ENCODE peak calls at places on chromosomes 6 and 20, in nine cellular contexts. Q is stimulated activated CD4-positive, alpha-beta T cell treated with anti-CD3 and anti-CD28 coated beads, TNF-alpha, amount 100 ng/mL, for 4 hours; S is erythroblast; H is A673; U is colonic mucosa; T is aorta; M is stimulated activated CD8-positive, alpha-beta memory T cell treated with anti-CD3 and anti-CD28 coated beads, Interleukin-7, amount 100 ng/mL, for 4 hours; R is effector CD8-positive, alpha-beta T cell; D is NCI-H510A. I is an unnamed sample.

GRCh38 chr6:16019462-16019861 is 109.4 kb upstream of the MYLIP start:
- DNase-seq in Q (no peak), S (no peak), H (no peak), U (no peak), T (no peak), M (no peak), R (no peak), D (no peak), I (no peak)

GRCh38 chr6:125858427-125859320 is 67.9 kb downstream of the NCOA7 start:
- DNase-seq in Q (no peak), S (peak), H (peak), U (peak), T (no peak), M (no peak), R (no peak), D (no peak), I (no peak)

GRCh38 chr20:35466856-35467255 is 11.5 kb downstream of the CEP250 start:
- DNase-seq in Q (no peak), S (no peak), H (no peak), U (no peak), T (no peak), M (no peak), R (no peak), D (no peak), I (no peak)

GRCh38 chr6:137728386-137729349 is 138.4 kb upstream of the TNFAIP3 start:
- DNase-seq in Q (no peak), S (no peak), H (no peak), U (no peak), T (no peak), M (no peak), R (no peak), D (no peak), I (no peak)

GRCh38 chr6:112906737-112907136 is 559.6 kb downstream of the RFPL4B start:
- DNase-seq in Q (no peak), S (no peak), H (no peak), U (no peak), T (no peak), M (no peak), R (no peak), D (no peak), I (no peak)

GRCh38 chr6:26216015-26216885 is 129.0 kb downstream of the HFE start:
- DNase-seq in Q (no peak), S (peak), H (peak), U (peak), T (peak), M (peak), R (peak), D (peak), I (no peak)

GRCh38 chr6:3592371-3592941 is 135.6 kb upstream of the SLC22A23 start:
- DNase-seq in Q (no peak), S (no peak), H (peak), U (no peak), T (no peak), M (no peak), R (no peak), D (no peak), I (no peak)

GRCh38 chr6:79463721-79464120 is 73.5 kb downstream of the LCA5 start:
- DNase-seq in Q (no peak), S (no peak), H (no peak), U (peak), T (no peak), M (no peak), R (no peak), D (no peak), I (no peak)

GRCh38 chr6:37630281-37630799 is 67.3 kb downstream of the MDGA1 start:
- DNase-seq in Q (no peak), S (no peak), H (no peak), U (no peak), T (peak), M (no peak), R (no peak), D (no peak), I (peak)

GRCh38 chr6:22003219-22003779 is 293.5 kb downstream of the PRL start:
- DNase-seq in Q (no peak), S (no peak), H (no peak), U (no peak), T (no peak), M (no peak), R (no peak), D (no peak), I (no peak)

GRCh38 chr6:14037402-14038277 is 79.9 kb upstream of the CD83 start:
- DNase-seq in Q (no peak), S (no peak), H (no peak), U (no peak), T (no peak), M (no peak), R (no peak), D (no peak), I (no peak)

GRCh38 chr6:38436726-38437465 is 202.8 kb downstream of the BTBD9 start:
- DNase-seq in Q (no peak), S (no peak), H (peak), U (no peak), T (no peak), M (no peak), R (no peak), D (no peak), I (no peak)

GRCh38 chr6:159184559-159184958 is 15.4 kb downstream of the FNDC1 start:
- DNase-seq in Q (no peak), S (no peak), H (no peak), U (no peak), T (no peak), M (no peak), R (no peak), D (no peak), I (no peak)

GRCh38 chr20:24098886-24099285 is 110.3 kb upstream of the GGTLC1 start:
- DNase-seq in Q (no peak), S (no peak), H (no peak), U (no peak), T (no peak), M (no peak), R (no peak), D (no peak), I (no peak)

GRCh38 chr6:152298055-152298647 is 339.0 kb downstream of the SYNE1 start:
- DNase-seq in Q (no peak), S (no peak), H (no peak), U (no peak), T (no peak), M (no peak), R (no peak), D (no peak), I (no peak)

GRCh38 chr20:63048516-63049190 is 41.9 kb upstream of the BHLHE23 start:
- DNase-seq in Q (no peak), S (no peak), H (no peak), U (no peak), T (peak), M (no peak), R (no peak), D (no peak), I (no peak)

GRCh38 chr6:100283288-100283687 is 181.4 kb downstream of the SIM1 start:
- DNase-seq in Q (no peak), S (no peak), H (no peak), U (no peak), T (no peak), M (no peak), R (no peak), D (no peak), I (no peak)

GRCh38 chr20:62368629-62369507 is 1.8 kb upstream of the LAMA5 start:
- DNase-seq in Q (no peak), S (no peak), H (no peak), U (no peak), T (no peak), M (no peak), R (no peak), D (peak), I (no peak)

GRCh38 chr6:4274382-4275082 is 139.2 kb upstream of the ECI2 start:
- DNase-seq in Q (no peak), S (peak), H (no peak), U (no peak), T (no peak), M (no peak), R (no peak), D (no peak), I (no peak)

GRCh38 chr20:25586877-25587276 is 1.5 kb upstream of the NINL start:
- DNase-seq in Q (no peak), S (no peak), H (peak), U (no peak), T (no peak), M (no peak), R (no peak), D (no peak), I (no peak)

GRCh38 chr20:17228624-17229061 is 1.8 kb downstream of the PCSK2 start:
- DNase-seq in Q (no peak), S (no peak), H (peak), U (no peak), T (peak), M (no peak), R (no peak), D (peak), I (no peak)

GRCh38 chr6:87287251-87287650 is 35.1 kb upstream of the SMIM8 start:
- DNase-seq in Q (no peak), S (no peak), H (no peak), U (no peak), T (no peak), M (no peak), R (no peak), D (no peak), I (no peak)

GRCh38 chr20:63082308-63082938 is 75.7 kb upstream of the BHLHE23 start:
- DNase-seq in Q (no peak), S (peak), H (peak), U (peak), T (peak), M (no peak), R (no peak), D (no peak), I (peak)

GRCh38 chr6:55528624-55529023 is 50.4 kb downstream of the HMGCLL1 start:
- DNase-seq in Q (no peak), S (no peak), H (peak), U (peak), T (no peak), M (no peak), R (no peak), D (no peak), I (peak)

GRCh38 chr6:119966484-119966883 is 616.9 kb upstream of the MAN1A1 start:
- DNase-seq in Q (no peak), S (peak), H (peak), U (no peak), T (no peak), M (no peak), R (no peak), D (no peak), I (no peak)

GRCh38 chr6:99330159-99330558 is 19.3 kb downstream of the FAXC start:
- DNase-seq in Q (no peak), S (peak), H (peak), U (peak), T (peak), M (peak), R (peak), D (no peak), I (peak)

GRCh38 chr20:62815066-62815991 is 1.5 kb upstream of the COL9A3 start:
- DNase-seq in Q (no peak), S (no peak), H (peak), U (no peak), T (no peak), M (no peak), R (no peak), D (no peak), I (no peak)